ENCODE peak calls at places on chromosomes 16 and 17, in eight cellular contexts. A is HCT116, I is neural progenitor cell, K is neuronal stem cell, W is BE2C, G is cardiac muscle cell, L is PC-3, F is Panc1. C is an unnamed sample. For H3K27me3 and H3K9me3, the result is how much of the 10 kb centered on the place peaks cover.

GRCh38 chr16:31177136-31177535 is 2.8 kb upstream of the FUS start:
- DNase-seq in L (peak), K (no peak), F (no peak), I (no peak), G (no peak), W (no peak), A (no peak), C (no peak)

GRCh38 chr17:17837966-17838962 is 1.5 kb upstream of the SREBF1 start:
- DNase-seq in I (peak), G (no peak), K (no peak), W (no peak), F (no peak), A (peak), L (peak), C (no peak)

GRCh38 chr16:62137991-62138390 is 101.8 kb upstream of the CDH8 start:
- DNase-seq in G (no peak), A (no peak), F (no peak), W (no peak), L (no peak), K (no peak), I (no peak), C (no peak)

GRCh38 chr17:68324654-68325336 is 33.5 kb downstream of the ARSG start:
- DNase-seq in L (no peak), I (no peak), G (no peak), A (no peak), W (no peak), F (no peak), K (no peak), C (no peak)

GRCh38 chr17:59829217-59830006 is 63.3 kb downstream of the TUBD1 start:
- DNase-seq in I (no peak), W (no peak), F (peak), L (peak), K (no peak), G (no peak), A (peak), C (no peak)

GRCh38 chr16:7086842-7087616 is 245.6 kb upstream of the RBFOX1 start:
- DNase-seq in I (peak), W (peak), A (no peak), G (peak), L (peak), K (peak), F (no peak), C (no peak)

GRCh38 chr17:77453613-77454559 is 313.1 kb downstream of the SEC14L1 start:
- DNase-seq in K (no peak), A (no peak), F (no peak), G (peak), L (no peak), I (no peak), W (no peak), C (no peak)

GRCh38 chr17:68591583-68591982 is 9.6 kb downstream of the FAM20A start:
- DNase-seq in I (peak), F (no peak), K (peak), G (no peak), A (no peak), L (peak), W (peak), C (no peak)

GRCh38 chr17:17780941-17781590 is 55.7 kb downstream of the SREBF1 start:
- DNase-seq in G (peak), A (no peak), L (peak), W (no peak), K (peak), I (peak), F (no peak), C (no peak)

GRCh38 chr16:88473666-88474534 is 20.8 kb downstream of the ZFPM1 start:
- DNase-seq in G (no peak), F (no peak), L (no peak), K (no peak), I (no peak), W (peak), A (no peak), C (no peak)

GRCh38 chr17:2017274-2017941 is 7.7 kb downstream of the RTN4RL1 start:
- DNase-seq in K (no peak), I (no peak), F (no peak), A (no peak), G (no peak), W (no peak), L (no peak), C (no peak)

GRCh38 chr16:66569131-66569530 is 2.9 kb downstream of the CMTM1 start:
- DNase-seq in W (no peak), I (no peak), F (no peak), L (peak), G (no peak), K (no peak), A (no peak), C (no peak)

GRCh38 chr17:7004398-7005253 is 7.8 kb upstream of the RNASEK start:
- DNase-seq in F (no peak), W (no peak), G (peak), A (peak), K (no peak), I (peak), L (peak), C (no peak)

GRCh38 chr17:11814655-11815262 is 182.5 kb downstream of the ZNF18 start:
- DNase-seq in L (no peak), I (no peak), G (no peak), K (no peak), F (no peak), A (no peak), W (no peak), C (no peak)

GRCh38 chr16:270381-271255 is 5.1 kb downstream of the RGS11 start:
- DNase-seq in A (no peak), G (no peak), K (no peak), I (no peak), W (no peak), F (no peak), L (no peak), C (no peak)

GRCh38 chr17:60941028-60941427 is 263.4 kb downstream of the BCAS3 start:
- DNase-seq in L (no peak), I (no peak), G (peak), K (no peak), F (no peak), A (no peak), W (no peak), C (peak)

GRCh38 chr17:56540791-56541190 is 52.7 kb upstream of the NOG start:
- DNase-seq in I (peak), W (no peak), K (no peak), L (no peak), A (no peak), G (peak), F (no peak), C (no peak)

GRCh38 chr16:79600636-79601091 is at the start of gene MAF:
- DNase-seq in I (peak), F (no peak), G (peak), A (no peak), K (peak), W (no peak), L (peak), C (peak)

GRCh38 chr17:56908061-56908542 is 5.7 kb downstream of the TRIM25 start:
- DNase-seq in L (peak), F (no peak), I (no peak), G (no peak), W (no peak), A (no peak), K (no peak), C (no peak)

GRCh38 chr17:45370949-45371413 is 54.2 kb upstream of the MAP3K14 start:
- DNase-seq in I (no peak), K (no peak), F (no peak), G (no peak), W (no peak), L (peak), A (peak), C (no peak)

GRCh38 chr17:27921077-27921476 is 27.9 kb upstream of the LYRM9 start:
- DNase-seq in F (no peak), W (no peak), L (no peak), G (no peak), A (no peak), K (no peak), I (no peak), C (no peak)

GRCh38 chr17:27919120-27919519 is 26.0 kb upstream of the LYRM9 start:
- DNase-seq in W (no peak), K (no peak), A (no peak), G (no peak), F (no peak), L (no peak), I (no peak), C (no peak)

GRCh38 chr17:27917000-27917399 is 23.8 kb upstream of the LYRM9 start:
- DNase-seq in A (no peak), K (no peak), I (no peak), L (no peak), W (no peak), G (no peak), F (no peak), C (no peak)

GRCh38 chr17:27920569-27920968 is 27.4 kb upstream of the LYRM9 start:
- DNase-seq in I (no peak), G (no peak), A (no peak), W (no peak), F (no peak), L (no peak), K (no peak), C (no peak)

DNA sequence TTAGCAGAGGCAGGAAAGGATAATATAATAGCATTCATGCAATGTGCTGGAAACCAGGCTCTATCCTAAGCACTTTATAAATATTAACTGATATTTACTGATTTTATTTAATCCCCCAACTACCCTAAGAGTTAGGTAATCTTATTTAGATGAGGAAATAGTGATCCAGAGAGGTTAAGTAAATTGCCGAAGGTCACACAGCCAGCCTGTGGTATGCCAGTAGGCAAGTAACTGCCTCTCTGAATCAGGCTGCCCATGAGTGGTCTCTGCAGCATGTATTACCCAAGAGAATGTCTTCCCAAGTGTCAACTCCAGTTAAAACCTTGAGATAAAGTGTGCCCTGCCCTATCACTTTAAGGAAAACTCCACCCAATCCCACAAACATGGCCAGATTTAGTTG is 25.3 kb upstream of the LYRM9 start:
- DNase-seq in A (no peak), L (no peak), F (no peak), I (no peak), K (no peak), G (no peak), W (no peak), C (no peak)
- H3K27me3 ChIP-seq in A (under half), L (under half), F (under half), I (half or more), K (under half), G (under half), W (under half), C (under half)

GRCh38 chr17:75549246-75550138 is 24.0 kb downstream of the LLGL2 start:
- DNase-seq in A (peak), G (peak), W (no peak), L (peak), I (peak), F (no peak), K (peak), C (no peak)
- H3K4me3 ChIP-seq in A (peak), G (no peak), W (no peak), L (peak), I (peak), F (no peak), K (no peak), C (no peak)

GRCh38 chr16:15954814-15955151 is 5.4 kb downstream of the ABCC1 start:
- DNase-seq in K (no peak), F (no peak), G (no peak), I (no peak), A (no peak), L (no peak), W (no peak), C (peak)
- H3K9me3 ChIP-seq in K (under half), F (under half), G (under half), I (under half), A (under half), L (under half), W (under half), C (under half)

GRCh38 chr17:81960130-81960958 is 643 bp downstream of the NOTUM start:
- DNase-seq in A (no peak), W (no peak), L (no peak), F (no peak), K (no peak), I (peak), G (no peak), C (no peak)
- H3K27me3 ChIP-seq in A (under half), W (under half), L (under half), F (under half), K (half or more), I (half or more), G (half or more), C (under half)

GRCh38 chr17:79729761-79730160 is 982 bp upstream of the ENPP7 start:
- DNase-seq in A (no peak), L (no peak), F (no peak), W (no peak), I (no peak), K (no peak), G (no peak), C (no peak)

GRCh38 chr17:79730769-79731483 is at the start of gene ENPP7:
- DNase-seq in W (no peak), K (no peak), A (no peak), L (no peak), I (no peak), G (no peak), F (no peak), C (no peak)

GRCh38 chr17:79730437-79730768 is 340 bp upstream of the ENPP7 start:
- DNase-seq in L (no peak), G (no peak), K (no peak), W (no peak), A (no peak), F (no peak), I (no peak), C (no peak)

GRCh38 chr17:79728169-79728907 is 2.4 kb upstream of the ENPP7 start:
- DNase-seq in A (peak), G (peak), I (peak), K (peak), F (no peak), L (peak), W (peak), C (peak)

DNA sequence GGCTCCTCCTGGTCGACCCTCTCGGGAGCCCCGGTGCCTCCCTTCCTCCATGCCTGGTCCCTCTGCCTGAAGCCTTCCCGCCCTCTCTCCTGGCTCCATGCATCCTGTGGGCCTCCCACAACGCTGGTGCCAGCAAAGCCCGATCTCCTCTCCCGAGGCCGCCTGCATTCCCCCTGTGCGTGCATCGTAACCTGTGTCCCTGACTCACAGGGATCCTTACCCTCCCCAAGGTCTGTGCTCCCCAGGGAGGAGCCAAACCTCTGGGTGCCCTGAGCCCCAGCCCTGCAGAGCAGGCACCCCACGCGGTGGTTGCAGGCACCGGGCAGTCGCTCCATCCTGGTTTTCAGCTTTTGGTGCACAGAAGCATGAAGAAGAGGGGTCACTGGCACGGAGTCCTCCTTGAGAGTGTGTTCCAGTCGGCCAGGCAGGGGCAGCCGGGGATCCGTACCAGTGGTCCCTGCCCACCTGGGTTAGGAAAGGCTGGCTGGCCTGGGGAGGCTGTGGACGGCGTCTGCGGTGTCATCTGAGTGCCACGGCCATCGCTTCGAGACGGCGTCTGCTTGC is 1.8 kb upstream of the ENPP7 start:
- DNase-seq in W (no peak), F (no peak), A (no peak), L (no peak), G (no peak), K (no peak), I (no peak), C (no peak)
- H3K4me3 ChIP-seq in W (peak), F (peak), A (no peak), L (no peak), G (no peak), K (peak), I (no peak), C (peak)

DNA sequence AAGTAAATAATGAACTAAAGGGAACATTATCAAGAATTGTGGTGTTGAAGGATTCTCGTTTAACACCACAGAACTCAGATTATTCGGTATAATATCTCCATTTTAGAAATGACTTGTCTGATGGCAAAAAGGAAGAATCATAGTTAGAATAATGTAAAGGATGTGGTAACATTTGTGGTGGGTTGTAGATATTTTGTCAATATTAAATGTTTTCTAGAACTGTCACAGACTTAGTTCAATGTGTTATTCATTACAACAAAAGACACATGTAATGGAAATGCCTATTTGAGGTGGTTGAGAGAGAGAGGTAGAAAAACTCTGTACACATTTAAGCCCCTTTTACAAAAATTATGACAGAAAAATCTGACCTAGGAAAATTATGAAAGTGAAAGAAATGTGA is 1287.5 kb upstream of the CDH8 start:
- DNase-seq in W (no peak), L (no peak), F (no peak), A (no peak), I (no peak), G (no peak), K (no peak), C (no peak)
- H3K9me3 ChIP-seq in W (under half), L (under half), F (under half), A (under half), I (under half), G (under half), K (under half), C (under half)

DNA sequence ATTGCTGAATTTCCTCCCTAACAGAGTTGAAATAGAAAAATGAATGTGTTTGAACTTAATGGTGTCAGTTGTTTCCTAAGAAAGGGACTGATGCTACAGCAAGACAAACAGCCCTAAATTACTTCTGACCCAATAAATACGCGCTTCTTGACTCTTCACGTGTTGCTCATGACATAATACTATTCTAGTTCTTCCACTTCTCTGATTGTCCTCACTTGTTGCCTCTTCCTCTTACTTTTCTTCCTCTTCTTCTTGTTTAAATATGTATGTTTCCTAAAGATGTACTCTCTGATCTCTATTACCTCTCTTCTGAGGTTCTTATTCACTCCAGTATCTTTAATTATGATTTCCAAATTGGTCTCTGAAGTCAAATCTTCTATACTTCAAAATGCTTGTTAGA is 32.4 kb downstream of the RNF43 start:
- DNase-seq in F (no peak), A (no peak), I (no peak), G (no peak), W (no peak), L (no peak), K (no peak), C (no peak)
- H3K27me3 ChIP-seq in F (under half), A (under half), I (under half), G (under half), W (half or more), L (under half), K (under half), C (under half)

GRCh38 chr16:71250461-71251232 is 20.1 kb upstream of the HYDIN start:
- DNase-seq in L (peak), I (no peak), A (no peak), W (no peak), K (no peak), F (no peak), G (no peak), C (no peak)
- H3K4me3 ChIP-seq in L (no peak), I (no peak), A (no peak), W (no peak), K (no peak), F (no peak), G (no peak), C (no peak)

C was measured in thoracic aorta.